ENCODE peak calls at places on chromosomes 12 and 14, in nine cellular contexts. S, O, K, W, V, Z, D, R and P are unnamed samples.

GRCh38 chr12:116864371-116865160 is 16.7 kb downstream of the HRK start:
- DNase-seq in D (no peak), O (no peak), S (no peak), Z (no peak), V (no peak), R (no peak), K (peak; percentile 73), W (no peak), P (peak; percentile 49)

GRCh38 chr12:5438671-5439200 is 6.8 kb downstream of the NTF3 start:
- DNase-seq in Z (no peak), V (no peak), D (no peak), R (no peak), S (no peak), W (no peak), O (no peak), K (no peak), P (no peak)

GRCh38 chr14:81471062-81471461 is 62.6 kb downstream of the SEL1L start:
- DNase-seq in O (no peak), W (no peak), K (no peak), Z (no peak), D (no peak), V (peak; percentile 66), S (no peak), R (no peak), P (no peak)

GRCh38 chr12:114981036-114981435 is 297.1 kb upstream of the TBX3 start:
- DNase-seq in S (no peak), R (no peak), O (no peak), V (no peak), D (no peak), K (no peak), Z (no peak), W (no peak), P (no peak)

GRCh38 chr12:99910342-99910741 is 74.4 kb downstream of the ANKS1B start:
- DNase-seq in R (no peak), D (no peak), O (no peak), W (no peak), S (no peak), Z (no peak), V (no peak), K (no peak), P (no peak)

GRCh38 chr12:106764738-106765137 is 9.7 kb upstream of the RIC8B start:
- DNase-seq in D (no peak), S (no peak), Z (no peak), O (no peak), R (no peak), V (no peak), K (peak; percentile 84), W (no peak), P (peak; percentile 78)

GRCh38 chr12:1019283-1019682 is 28.3 kb downstream of the ERC1 start:
- DNase-seq in W (no peak), O (no peak), K (no peak), S (no peak), Z (no peak), D (no peak), V (no peak), R (no peak), P (no peak)

GRCh38 chr12:120368789-120369475 is at the start of gene MSI1:
- DNase-seq in D (peak; percentile 66), R (peak; percentile 84), Z (no peak), K (no peak), V (no peak), O (peak; percentile 48), W (no peak), S (no peak), P (no peak)

GRCh38 chr12:127398026-127398715 is 868.8 kb upstream of the TMEM132C start:
- DNase-seq in O (no peak), V (no peak), S (no peak), K (no peak), R (no peak), D (no peak), W (no peak), Z (no peak), P (no peak)

GRCh38 chr14:105702275-105702817 is 176.0 kb downstream of the TMEM121 start:
- DNase-seq in Z (no peak), R (peak; percentile 8), W (no peak), V (no peak), S (no peak), D (no peak), K (peak; percentile 27), O (no peak), P (no peak)

GRCh38 chr12:53222170-53223005 is 9.6 kb downstream of the RARG start:
- DNase-seq in K (peak; percentile 54), D (no peak), W (no peak), R (peak; percentile 60), O (no peak), Z (no peak), S (no peak), V (no peak), P (no peak)

GRCh38 chr12:53219956-53220856 is 11.8 kb downstream of the RARG start:
- DNase-seq in Z (peak; percentile 64), R (peak; percentile 88), D (peak; percentile 77), O (no peak), W (peak; percentile 72), K (no peak), V (peak; percentile 63), S (peak; percentile 86), P (peak; percentile 81)

GRCh38 chr12:53220857-53221202 is 11.2 kb downstream of the RARG start:
- DNase-seq in Z (peak; percentile 94), S (peak; percentile 92), K (peak; percentile 96), O (peak; percentile 92), W (peak; percentile 90), D (peak; percentile 92), V (peak; percentile 83), R (peak; percentile 98), P (peak; percentile 98)

GRCh38 chr12:53223006-53223305 is 9.1 kb downstream of the RARG start:
- DNase-seq in S (no peak), K (peak; percentile 56), R (peak; percentile 74), V (no peak), O (no peak), Z (no peak), W (no peak), D (no peak), P (no peak)

GRCh38 chr12:53221203-53222076 is 10.6 kb downstream of the RARG start:
- DNase-seq in W (peak; percentile 84), O (peak; percentile 82), S (peak; percentile 79), R (peak; percentile 96), Z (peak; percentile 70), K (peak; percentile 89), V (peak; percentile 57), D (peak; percentile 90), P (peak; percentile 73)
- H3K4me1 ChIP-seq in W (peaks cover 21% of the 10 kb centered on the region), O (peaks cover 34% of the 10 kb centered on the region), S (peaks cover 63% of the 10 kb centered on the region), R (peaks cover 21% of the 10 kb centered on the region), Z (peaks cover 38% of the 10 kb centered on the region), K (peaks cover 17% of the 10 kb centered on the region), V (peaks cover 50% of the 10 kb centered on the region), D (peaks cover 66% of the 10 kb centered on the region), P (peaks cover 55% of the 10 kb centered on the region)

DNA sequence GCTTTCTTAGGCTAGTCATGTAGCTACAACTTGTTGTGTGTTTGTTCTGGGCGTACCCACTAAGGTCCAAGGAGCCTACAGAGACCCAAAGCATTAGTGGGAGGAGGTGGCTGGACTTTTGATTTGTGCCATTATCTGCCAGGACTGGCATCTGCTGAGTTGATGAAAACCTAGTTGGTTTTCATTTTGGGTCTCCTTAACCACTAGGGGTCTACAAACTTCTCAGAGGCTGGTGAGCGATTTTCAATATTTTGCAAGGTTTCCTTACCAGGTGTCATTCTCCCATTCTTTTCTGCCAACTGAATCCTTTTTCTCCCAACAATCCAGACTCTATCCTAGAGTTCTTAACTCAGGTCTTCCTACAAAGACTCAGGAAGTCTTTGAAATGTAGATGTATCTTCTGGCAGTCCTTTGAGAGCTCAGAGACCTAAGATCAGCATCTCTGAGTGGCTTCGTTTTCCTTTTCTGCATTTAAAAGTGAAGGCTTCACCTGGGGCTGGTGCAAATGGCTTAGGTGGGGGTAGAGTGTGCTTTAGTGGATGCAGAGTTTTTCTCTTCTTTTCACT is 150.0 kb upstream of the RMST start:
- DNase-seq in W (no peak), Z (no peak), R (peak; percentile 64), O (no peak), D (no peak), V (no peak), S (no peak), K (no peak), P (no peak)
- TF ChIP-seq CTCF in W (no peak), Z (no peak), R (peak; percentile 67), O (no peak), D (peak; percentile 2), V (peak; percentile 27), S (no peak), K (no peak), P (no peak)

DNA sequence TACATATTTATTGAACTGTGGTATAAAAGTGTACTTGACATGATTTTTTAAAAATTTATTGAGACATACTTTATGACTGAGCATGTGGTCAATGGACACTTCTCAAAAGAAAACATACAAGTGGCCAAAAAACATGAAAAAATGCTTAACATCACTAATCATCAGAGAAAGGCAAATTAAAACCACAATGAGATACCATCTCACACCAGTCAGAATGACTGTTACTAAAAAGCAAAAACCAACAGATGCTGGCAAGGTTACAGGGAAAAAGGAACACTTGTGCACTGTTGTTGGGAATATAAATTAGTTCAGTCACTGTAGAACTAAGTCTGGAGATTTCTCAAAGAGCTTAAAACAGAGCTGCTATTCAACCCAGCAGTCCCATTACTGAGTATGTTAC is 1177.6 kb downstream of the GALC start:
- DNase-seq in K (no peak), W (no peak), R (no peak), S (no peak), D (no peak), O (no peak), Z (no peak), V (no peak), P (no peak)
- H3K9me3 ChIP-seq in K (no peaks in the 10 kb centered on the region), W (no peaks in the 10 kb centered on the region), R (peaks cover 13% of the 10 kb centered on the region), S (peaks cover 21% of the 10 kb centered on the region), D (no peaks in the 10 kb centered on the region), O (no peaks in the 10 kb centered on the region), Z (peaks cover 2% of the 10 kb centered on the region), V (no peaks in the 10 kb centered on the region), P (no peaks in the 10 kb centered on the region)

GRCh38 chr14:88463318-88463717 is 77.9 kb downstream of the SPATA7 start:
- DNase-seq in V (peak; percentile 18), D (no peak), K (no peak), O (no peak), Z (no peak), W (no peak), R (peak; percentile 60), S (peak; percentile 32), P (peak; percentile 25)
- H3K4me1 ChIP-seq in V (no peaks in the 10 kb centered on the region), D (no peaks in the 10 kb centered on the region), K (no peaks in the 10 kb centered on the region), O (no peaks in the 10 kb centered on the region), Z (no peaks in the 10 kb centered on the region), W (no peaks in the 10 kb centered on the region), R (no peaks in the 10 kb centered on the region), S (no peaks in the 10 kb centered on the region), P (peaks cover 2% of the 10 kb centered on the region)

DNA sequence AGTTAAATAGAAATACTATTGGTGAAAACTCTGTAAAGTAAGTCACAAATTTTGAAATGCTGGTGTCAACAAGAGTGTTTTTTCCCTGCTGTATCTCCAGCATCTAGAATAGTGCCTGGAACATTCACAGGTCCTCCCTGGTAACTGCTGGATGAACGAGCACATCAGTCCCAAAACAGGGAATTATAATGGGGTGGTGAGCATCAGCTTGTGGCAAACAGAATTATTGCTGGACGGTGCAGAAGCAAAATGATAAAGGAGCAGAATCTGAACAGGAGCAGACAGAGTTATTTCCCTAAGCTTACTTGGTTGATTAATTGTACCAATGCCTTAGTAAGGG is 129.9 kb downstream of the GRIP1 start:
- DNase-seq in Z (no peak), W (no peak), K (no peak), S (no peak), D (no peak), V (no peak), R (no peak), O (no peak), P (no peak)
- TF ChIP-seq CTCF in Z (no peak), W (no peak), K (no peak), S (no peak), D (no peak), V (no peak), R (peak; percentile 34), O (no peak), P (peak; percentile 1)